ENCODE peak calls at places on chromosomes 3 and 15, in eight cellular contexts. One of them, this sample, is unnamed.

GRCh38 chr3:69359339-69359893 is 26.5 kb downstream of the FRMD4B start:
- DNase-seq in stimulated activated naive B cell treated with anti-CD40 and anti-IgM and Interleukin-4, amounts not matched to agents 10 μg/mL and 1 μg/mL and 100 μg/mL, for 72 hours: no peak
- DNase-seq in ovary: no peak
- DNase-seq in heart right ventricle: peak
- DNase-seq in EH: no peak
- DNase-seq in HS-27A: no peak
- DNase-seq in AG08395: no peak
- DNase-seq in Caki2: no peak
- DNase-seq in this sample: no peak

GRCh38 chr3:135012101-135012500 is 217.0 kb downstream of the EPHB1 start:
- DNase-seq in stimulated activated naive B cell treated with anti-CD40 and anti-IgM and Interleukin-4, amounts not matched to agents 10 μg/mL and 1 μg/mL and 100 μg/mL, for 72 hours: no peak
- DNase-seq in ovary: no peak
- DNase-seq in heart right ventricle: no peak
- DNase-seq in EH: no peak
- DNase-seq in HS-27A: no peak
- DNase-seq in AG08395: no peak
- DNase-seq in Caki2: no peak
- DNase-seq in this sample: no peak

GRCh38 chr15:93152951-93153350 is 63.9 kb upstream of the RGMA start:
- DNase-seq in stimulated activated naive B cell treated with anti-CD40 and anti-IgM and Interleukin-4, amounts not matched to agents 10 μg/mL and 1 μg/mL and 100 μg/mL, for 72 hours: no peak
- DNase-seq in ovary: peak
- DNase-seq in heart right ventricle: peak
- DNase-seq in EH: no peak
- DNase-seq in HS-27A: no peak
- DNase-seq in AG08395: no peak
- DNase-seq in Caki2: no peak
- DNase-seq in this sample: no peak

GRCh38 chr3:69659180-69659915 is 79.9 kb upstream of the MITF start:
- DNase-seq in stimulated activated naive B cell treated with anti-CD40 and anti-IgM and Interleukin-4, amounts not matched to agents 10 μg/mL and 1 μg/mL and 100 μg/mL, for 72 hours: no peak
- DNase-seq in ovary: no peak
- DNase-seq in heart right ventricle: no peak
- DNase-seq in EH: no peak
- DNase-seq in HS-27A: no peak
- DNase-seq in AG08395: no peak
- DNase-seq in Caki2: no peak
- DNase-seq in this sample: no peak

GRCh38 chr3:101303089-101303731 is 17.2 kb downstream of the IMPG2 start:
- DNase-seq in stimulated activated naive B cell treated with anti-CD40 and anti-IgM and Interleukin-4, amounts not matched to agents 10 μg/mL and 1 μg/mL and 100 μg/mL, for 72 hours: no peak
- DNase-seq in ovary: no peak
- DNase-seq in heart right ventricle: no peak
- DNase-seq in EH: peak
- DNase-seq in HS-27A: no peak
- DNase-seq in AG08395: peak
- DNase-seq in Caki2: no peak
- DNase-seq in this sample: no peak

GRCh38 chr15:59237119-59237853 is 30.6 kb downstream of the LDHAL6B start:
- DNase-seq in stimulated activated naive B cell treated with anti-CD40 and anti-IgM and Interleukin-4, amounts not matched to agents 10 μg/mL and 1 μg/mL and 100 μg/mL, for 72 hours: peak
- DNase-seq in ovary: no peak
- DNase-seq in heart right ventricle: peak
- DNase-seq in EH: no peak
- DNase-seq in HS-27A: no peak
- DNase-seq in AG08395: no peak
- DNase-seq in Caki2: no peak
- DNase-seq in this sample: no peak

GRCh38 chr3:69848113-69848512 is 108.8 kb downstream of the MITF start:
- DNase-seq in stimulated activated naive B cell treated with anti-CD40 and anti-IgM and Interleukin-4, amounts not matched to agents 10 μg/mL and 1 μg/mL and 100 μg/mL, for 72 hours: no peak
- DNase-seq in ovary: no peak
- DNase-seq in heart right ventricle: no peak
- DNase-seq in EH: peak
- DNase-seq in HS-27A: no peak
- DNase-seq in AG08395: no peak
- DNase-seq in Caki2: no peak
- DNase-seq in this sample: no peak

GRCh38 chr15:96324192-96324895 is 6.2 kb upstream of the NR2F2 start:
- DNase-seq in stimulated activated naive B cell treated with anti-CD40 and anti-IgM and Interleukin-4, amounts not matched to agents 10 μg/mL and 1 μg/mL and 100 μg/mL, for 72 hours: no peak
- DNase-seq in ovary: peak
- DNase-seq in heart right ventricle: no peak
- DNase-seq in EH: no peak
- DNase-seq in HS-27A: no peak
- DNase-seq in AG08395: no peak
- DNase-seq in Caki2: peak
- DNase-seq in this sample: no peak

GRCh38 chr3:109275702-109276293 is 40.5 kb downstream of the DPPA2 start:
- DNase-seq in stimulated activated naive B cell treated with anti-CD40 and anti-IgM and Interleukin-4, amounts not matched to agents 10 μg/mL and 1 μg/mL and 100 μg/mL, for 72 hours: no peak
- DNase-seq in ovary: no peak
- DNase-seq in heart right ventricle: peak
- DNase-seq in EH: peak
- DNase-seq in HS-27A: no peak
- DNase-seq in AG08395: peak
- DNase-seq in Caki2: peak
- DNase-seq in this sample: no peak

GRCh38 chr15:100515758-100516157 is 13.0 kb downstream of the CERS3 start:
- DNase-seq in stimulated activated naive B cell treated with anti-CD40 and anti-IgM and Interleukin-4, amounts not matched to agents 10 μg/mL and 1 μg/mL and 100 μg/mL, for 72 hours: no peak
- DNase-seq in ovary: no peak
- DNase-seq in heart right ventricle: no peak
- DNase-seq in EH: no peak
- DNase-seq in HS-27A: no peak
- DNase-seq in AG08395: no peak
- DNase-seq in Caki2: no peak
- DNase-seq in this sample: no peak

GRCh38 chr15:66508293-66508883 is 3.3 kb downstream of the ZWILCH start:
- DNase-seq in stimulated activated naive B cell treated with anti-CD40 and anti-IgM and Interleukin-4, amounts not matched to agents 10 μg/mL and 1 μg/mL and 100 μg/mL, for 72 hours: no peak
- DNase-seq in ovary: no peak
- DNase-seq in heart right ventricle: no peak
- DNase-seq in EH: no peak
- DNase-seq in HS-27A: no peak
- DNase-seq in AG08395: no peak
- DNase-seq in Caki2: peak
- DNase-seq in this sample: no peak

GRCh38 chr3:59992578-59992977 is 942.8 kb upstream of the CFAP20DC start:
- DNase-seq in stimulated activated naive B cell treated with anti-CD40 and anti-IgM and Interleukin-4, amounts not matched to agents 10 μg/mL and 1 μg/mL and 100 μg/mL, for 72 hours: no peak
- DNase-seq in ovary: no peak
- DNase-seq in heart right ventricle: no peak
- DNase-seq in EH: no peak
- DNase-seq in HS-27A: no peak
- DNase-seq in AG08395: no peak
- DNase-seq in Caki2: no peak
- DNase-seq in this sample: no peak

GRCh38 chr15:42090375-42090774 is 4.0 kb downstream of the PLA2G4D start:
- DNase-seq in stimulated activated naive B cell treated with anti-CD40 and anti-IgM and Interleukin-4, amounts not matched to agents 10 μg/mL and 1 μg/mL and 100 μg/mL, for 72 hours: no peak
- DNase-seq in ovary: no peak
- DNase-seq in heart right ventricle: no peak
- DNase-seq in EH: no peak
- DNase-seq in HS-27A: no peak
- DNase-seq in AG08395: no peak
- DNase-seq in Caki2: no peak
- DNase-seq in this sample: no peak

GRCh38 chr3:94293793-94294195 is 230.9 kb downstream of the NSUN3 start:
- DNase-seq in stimulated activated naive B cell treated with anti-CD40 and anti-IgM and Interleukin-4, amounts not matched to agents 10 μg/mL and 1 μg/mL and 100 μg/mL, for 72 hours: no peak
- DNase-seq in ovary: no peak
- DNase-seq in heart right ventricle: no peak
- DNase-seq in EH: no peak
- DNase-seq in HS-27A: no peak
- DNase-seq in AG08395: no peak
- DNase-seq in Caki2: peak
- DNase-seq in this sample: no peak

GRCh38 chr3:117912352-117912751 is 1122.3 kb downstream of the IGSF11 start:
- DNase-seq in stimulated activated naive B cell treated with anti-CD40 and anti-IgM and Interleukin-4, amounts not matched to agents 10 μg/mL and 1 μg/mL and 100 μg/mL, for 72 hours: no peak
- DNase-seq in ovary: no peak
- DNase-seq in heart right ventricle: no peak
- DNase-seq in EH: no peak
- DNase-seq in HS-27A: no peak
- DNase-seq in AG08395: no peak
- DNase-seq in Caki2: no peak
- DNase-seq in this sample: no peak

GRCh38 chr3:9497821-9498565 is 55.6 kb downstream of the LHFPL4 start:
- DNase-seq in stimulated activated naive B cell treated with anti-CD40 and anti-IgM and Interleukin-4, amounts not matched to agents 10 μg/mL and 1 μg/mL and 100 μg/mL, for 72 hours: no peak
- DNase-seq in ovary: no peak
- DNase-seq in heart right ventricle: no peak
- DNase-seq in EH: peak
- DNase-seq in HS-27A: peak
- DNase-seq in AG08395: no peak
- DNase-seq in Caki2: no peak
- DNase-seq in this sample: peak

GRCh38 chr3:194458122-194458521 is 28.7 kb downstream of the ATP13A3 start:
- DNase-seq in stimulated activated naive B cell treated with anti-CD40 and anti-IgM and Interleukin-4, amounts not matched to agents 10 μg/mL and 1 μg/mL and 100 μg/mL, for 72 hours: no peak
- DNase-seq in ovary: no peak
- DNase-seq in heart right ventricle: no peak
- DNase-seq in EH: no peak
- DNase-seq in HS-27A: no peak
- DNase-seq in AG08395: no peak
- DNase-seq in Caki2: no peak
- DNase-seq in this sample: no peak

GRCh38 chr3:175702956-175703355 is 843.8 kb downstream of the NAALADL2 start:
- DNase-seq in stimulated activated naive B cell treated with anti-CD40 and anti-IgM and Interleukin-4, amounts not matched to agents 10 μg/mL and 1 μg/mL and 100 μg/mL, for 72 hours: no peak
- DNase-seq in ovary: no peak
- DNase-seq in heart right ventricle: no peak
- DNase-seq in EH: peak
- DNase-seq in HS-27A: no peak
- DNase-seq in AG08395: no peak
- DNase-seq in Caki2: peak
- DNase-seq in this sample: no peak

GRCh38 chr15:51155016-51155580 is 60.4 kb upstream of the TNFAIP8L3 start:
- DNase-seq in stimulated activated naive B cell treated with anti-CD40 and anti-IgM and Interleukin-4, amounts not matched to agents 10 μg/mL and 1 μg/mL and 100 μg/mL, for 72 hours: no peak
- DNase-seq in ovary: no peak
- DNase-seq in heart right ventricle: no peak
- DNase-seq in EH: no peak
- DNase-seq in HS-27A: no peak
- DNase-seq in AG08395: no peak
- DNase-seq in Caki2: no peak
- DNase-seq in this sample: no peak

GRCh38 chr15:22930782-22931484 is 49.2 kb downstream of the CYFIP1 start:
- DNase-seq in stimulated activated naive B cell treated with anti-CD40 and anti-IgM and Interleukin-4, amounts not matched to agents 10 μg/mL and 1 μg/mL and 100 μg/mL, for 72 hours: no peak
- DNase-seq in ovary: no peak
- DNase-seq in heart right ventricle: peak
- DNase-seq in EH: peak
- DNase-seq in HS-27A: no peak
- DNase-seq in AG08395: peak
- DNase-seq in Caki2: no peak
- DNase-seq in this sample: no peak

GRCh38 chr3:135452881-135453280 is 512.6 kb upstream of the PPP2R3A start:
- DNase-seq in stimulated activated naive B cell treated with anti-CD40 and anti-IgM and Interleukin-4, amounts not matched to agents 10 μg/mL and 1 μg/mL and 100 μg/mL, for 72 hours: no peak
- DNase-seq in ovary: no peak
- DNase-seq in heart right ventricle: no peak
- DNase-seq in EH: no peak
- DNase-seq in HS-27A: no peak
- DNase-seq in AG08395: no peak
- DNase-seq in Caki2: no peak
- DNase-seq in this sample: no peak

GRCh38 chr3:23041918-23042696 is 161.0 kb upstream of the UBE2E2 start:
- DNase-seq in stimulated activated naive B cell treated with anti-CD40 and anti-IgM and Interleukin-4, amounts not matched to agents 10 μg/mL and 1 μg/mL and 100 μg/mL, for 72 hours: no peak
- DNase-seq in ovary: no peak
- DNase-seq in heart right ventricle: no peak
- DNase-seq in EH: peak
- DNase-seq in HS-27A: peak
- DNase-seq in AG08395: peak
- DNase-seq in Caki2: no peak
- DNase-seq in this sample: no peak

GRCh38 chr3:11711826-11712225 is 68.1 kb upstream of the VGLL4 start:
- DNase-seq in stimulated activated naive B cell treated with anti-CD40 and anti-IgM and Interleukin-4, amounts not matched to agents 10 μg/mL and 1 μg/mL and 100 μg/mL, for 72 hours: no peak
- DNase-seq in ovary: no peak
- DNase-seq in heart right ventricle: no peak
- DNase-seq in EH: peak
- DNase-seq in HS-27A: no peak
- DNase-seq in AG08395: peak
- DNase-seq in Caki2: no peak
- DNase-seq in this sample: no peak

GRCh38 chr3:46127503-46127902 is 80.6 kb downstream of the CCR1 start:
- DNase-seq in stimulated activated naive B cell treated with anti-CD40 and anti-IgM and Interleukin-4, amounts not matched to agents 10 μg/mL and 1 μg/mL and 100 μg/mL, for 72 hours: no peak
- DNase-seq in ovary: no peak
- DNase-seq in heart right ventricle: no peak
- DNase-seq in EH: peak
- DNase-seq in HS-27A: peak
- DNase-seq in AG08395: peak
- DNase-seq in Caki2: peak
- DNase-seq in this sample: peak

GRCh38 chr3:114756506-114757279 is 390.4 kb downstream of the ZBTB20 start:
- DNase-seq in stimulated activated naive B cell treated with anti-CD40 and anti-IgM and Interleukin-4, amounts not matched to agents 10 μg/mL and 1 μg/mL and 100 μg/mL, for 72 hours: no peak
- DNase-seq in ovary: no peak
- DNase-seq in heart right ventricle: peak
- DNase-seq in EH: peak
- DNase-seq in HS-27A: no peak
- DNase-seq in AG08395: peak
- DNase-seq in Caki2: no peak
- DNase-seq in this sample: no peak

GRCh38 chr3:138434276-138434874 is at the start of gene ESYT3:
- DNase-seq in stimulated activated naive B cell treated with anti-CD40 and anti-IgM and Interleukin-4, amounts not matched to agents 10 μg/mL and 1 μg/mL and 100 μg/mL, for 72 hours: no peak
- DNase-seq in ovary: peak
- DNase-seq in heart right ventricle: peak
- DNase-seq in EH: peak
- DNase-seq in HS-27A: no peak
- DNase-seq in AG08395: peak
- DNase-seq in Caki2: peak
- DNase-seq in this sample: peak